ENCODE peak calls at places on chromosomes 3 and 15, in five cellular contexts. R, T, B, H and N are unnamed samples.

GRCh38 chr15:38461089-38461833 is 7.3 kb downstream of the FAM98B start:
- DNase-seq in B (no peak), R (no peak), T (no peak), H (no peak), N (no peak)

GRCh38 chr15:90400005-90400758 is 12.1 kb downstream of the IQGAP1 start:
- DNase-seq in R (no peak), H (no peak), T (no peak), B (no peak), N (no peak)

GRCh38 chr3:185041540-185041939 is 111.3 kb downstream of the C3orf70 start:
- DNase-seq in T (no peak), B (no peak), H (no peak), R (no peak), N (no peak)

GRCh38 chr15:29081781-29082180 is 187.8 kb downstream of the NSMCE3 start:
- DNase-seq in B (no peak), R (no peak), H (no peak), T (peak; percentile 28), N (no peak)

GRCh38 chr15:69275933-69276565 is 22.7 kb upstream of the PAQR5 start:
- DNase-seq in B (no peak), T (no peak), H (no peak), R (no peak), N (no peak)

GRCh38 chr3:175743733-175744400 is 884.7 kb downstream of the NAALADL2 start:
- DNase-seq in H (no peak), R (no peak), B (no peak), T (no peak), N (peak; percentile 87)

GRCh38 chr3:166274342-166274741 is 437.1 kb upstream of the BCHE start:
- DNase-seq in R (no peak), T (no peak), B (no peak), H (no peak), N (peak; percentile 20)

GRCh38 chr3:151228291-151229125 is 25.5 kb upstream of the GPR171 start:
- DNase-seq in B (no peak), R (peak; percentile 3), T (no peak), H (no peak), N (peak; percentile 61)

GRCh38 chr3:46461971-46462910 is 2.5 kb downstream of the LTF start:
- DNase-seq in H (no peak), R (no peak), T (no peak), B (no peak), N (no peak)

GRCh38 chr3:69033470-69033869 is 18.7 kb downstream of the TMF1 start:
- DNase-seq in B (no peak), H (no peak), T (no peak), R (no peak), N (peak; percentile 85)

GRCh38 chr3:186818956-186819355 is 12.7 kb upstream of the RFC4 start:
- DNase-seq in H (no peak), R (no peak), T (no peak), B (no peak), N (no peak)

GRCh38 chr3:46538803-46539442 is 27.2 kb downstream of the LRRC2 start:
- DNase-seq in B (peak; percentile 32), H (peak; percentile 34), T (no peak), R (peak; percentile 99), N (no peak)

GRCh38 chr3:119418091-119418512 is 45.3 kb downstream of the TMEM39A start:
- DNase-seq in T (no peak), B (no peak), R (no peak), H (no peak), N (no peak)

GRCh38 chr3:9690451-9691450 is 12.9 kb upstream of the CPNE9 start:
- DNase-seq in H (no peak), R (peak; percentile 51), B (no peak), T (no peak), N (no peak)

GRCh38 chr15:50825946-50826345 is 60.4 kb upstream of the SPPL2A start:
- DNase-seq in B (no peak), R (no peak), T (no peak), H (no peak), N (no peak)

GRCh38 chr15:42549052-42549491 is 434 bp downstream of the HAUS2 start:
- DNase-seq in R (peak; percentile 76), T (no peak), B (no peak), H (no peak), N (no peak)

GRCh38 chr3:127206611-127207516 is 13.9 kb downstream of the PRR23E start:
- DNase-seq in R (no peak), B (no peak), H (no peak), T (no peak), N (no peak)

GRCh38 chr3:36944641-36945270 is at the start of gene TRANK1:
- DNase-seq in T (no peak), B (peak; percentile 45), R (peak; percentile 82), H (peak; percentile 63), N (peak; percentile 37)

DNA sequence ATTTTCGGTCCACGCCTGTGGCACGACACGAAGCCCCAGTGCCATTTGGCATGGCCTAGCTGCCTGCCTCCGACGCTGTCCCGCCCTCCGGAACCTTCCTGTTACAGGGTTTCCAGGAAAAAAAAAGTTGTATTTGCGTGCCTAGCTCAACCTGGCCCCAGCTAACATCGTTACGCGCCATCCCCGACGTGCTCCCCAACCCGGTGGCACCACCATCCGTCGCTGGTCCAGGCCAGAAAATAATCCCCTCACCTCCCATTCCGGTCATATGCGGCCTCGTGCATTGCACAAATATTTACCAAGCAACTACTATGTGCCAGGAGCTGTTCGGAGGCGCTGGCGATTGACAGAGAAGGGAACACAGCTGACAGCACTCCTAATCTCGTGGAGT is 1.4 kb upstream of the CYP1A1 start:
- DNase-seq in T (no peak), H (no peak), B (no peak), R (no peak), N (no peak)
- H3K27ac ChIP-seq in T (no peak overlapping the region), H (peak overlapping the region; percentile 68), B (no peak overlapping the region), R (no peak overlapping the region), N (peak overlapping the region; percentile 4)

GRCh38 chr3:31546725-31547124 is 14.0 kb downstream of the STT3B start:
- DNase-seq in R (no peak), H (no peak), T (no peak), B (no peak), N (no peak)
- H3K4me1 ChIP-seq in R (peaks cover 17% of the 10 kb centered on the region), H (peaks cover 82% of the 10 kb centered on the region), T (peaks cover 41% of the 10 kb centered on the region), B (peaks cover 14% of the 10 kb centered on the region), N (peaks cover 37% of the 10 kb centered on the region)

GRCh38 chr15:70754862-70755261 is 8.5 kb downstream of the UACA start:
- DNase-seq in H (no peak), R (no peak), T (no peak), B (no peak), N (no peak)
- TF ChIP-seq CTCF in H (no peak), R (no peak), T (peak; percentile 73), B (no peak), N (peak; percentile 45)

GRCh38 chr3:32684029-32684799 is 774 bp upstream of the CNOT10 start:
- DNase-seq in R (no peak), B (no peak), T (no peak), H (no peak), N (no peak)
- H3K27ac ChIP-seq in R (peak overlapping the region; percentile 60), B (no peak overlapping the region), T (peak overlapping the region; percentile 41), H (peak overlapping the region; percentile 92), N (peak overlapping the region; percentile 53)

GRCh38 chr3:170201527-170201926 is 20.0 kb upstream of the PHC3 start:
- DNase-seq in B (no peak), H (no peak), T (no peak), R (no peak), N (no peak)

GRCh38 chr3:170203457-170203856 is 18.8 kb upstream of the PRKCI start:
- DNase-seq in R (no peak), T (no peak), B (no peak), H (no peak), N (no peak)

GRCh38 chr3:170205302-170205701 is 16.9 kb upstream of the PRKCI start:
- DNase-seq in T (no peak), R (no peak), H (no peak), B (no peak), N (no peak)

GRCh38 chr3:170204023-170204472 is 18.2 kb upstream of the PRKCI start:
- DNase-seq in B (no peak), R (no peak), T (no peak), H (no peak), N (no peak)

DNA sequence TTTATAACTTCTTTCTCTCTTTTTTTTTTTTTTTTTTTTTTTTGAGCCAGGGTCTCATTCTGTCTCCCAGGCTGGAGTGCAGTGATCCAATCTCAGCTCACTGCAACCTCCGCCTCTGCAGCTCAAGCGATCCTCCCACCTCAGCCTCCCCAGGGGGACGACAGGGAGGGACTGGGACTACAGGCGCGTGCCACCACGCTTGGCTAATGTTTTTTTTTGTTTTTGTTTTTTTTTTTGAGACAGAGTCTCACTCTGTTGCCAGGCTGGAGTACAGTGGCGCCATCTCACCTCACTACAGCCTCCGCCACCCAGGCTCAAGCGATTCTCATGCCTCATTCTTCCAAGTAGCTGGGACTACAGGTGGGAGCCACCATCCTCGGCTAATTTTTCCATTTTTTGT is 17.7 kb upstream of the PRKCI start:
- DNase-seq in B (no peak), T (no peak), H (no peak), R (no peak), N (no peak)
- H3K4me1 ChIP-seq in B (no peaks in the 10 kb centered on the region), T (no peaks in the 10 kb centered on the region), H (no peaks in the 10 kb centered on the region), R (no peaks in the 10 kb centered on the region), N (no peaks in the 10 kb centered on the region)

GRCh38 chr3:71521940-71522876 is 61.3 kb downstream of the FOXP1 start:
- DNase-seq in R (peak; percentile 24), B (peak; percentile 38), T (no peak), H (no peak), N (no peak)
- TF ChIP-seq CTCF in R (no peak), B (no peak), T (no peak), H (no peak), N (no peak)